ENCODE peak calls at places on chromosome 10, in eight cellular contexts. B is AG10803; L is activated T-helper 1 cell treated with Interleukin-2 at 50 U/mL for 16 hours; Q is fibroblast of lung; O is T1000; E is activated naive CD4-positive, alpha-beta T cell; K is aorta; R is ovary. G is an unnamed sample.

GRCh38 chr10:103353281-103353680 is 2.3 kb upstream of the PCGF6 start:
- DNase-seq in B (no peak), L (no peak), Q (no peak), O (no peak), E (no peak), K (no peak), R (no peak), G (no peak)

GRCh38 chr10:113524120-113524519 is 28.7 kb upstream of the HABP2 start:
- DNase-seq in B (no peak), L (no peak), Q (no peak), O (no peak), E (no peak), K (no peak), R (no peak), G (no peak)

GRCh38 chr10:53606951-53607350 is 834.4 kb upstream of the MBL2 start:
- DNase-seq in B (no peak), L (no peak), Q (no peak), O (no peak), E (no peak), K (no peak), R (no peak), G (no peak)

GRCh38 chr10:121490906-121491519 is 107.2 kb downstream of the FGFR2 start:
- DNase-seq in B (peak; percentile 13), L (no peak), Q (peak; percentile 57), O (no peak), E (no peak), K (peak; percentile 71), R (peak; percentile 26), G (no peak)

GRCh38 chr10:24331457-24331856 is 122.5 kb downstream of the KIAA1217 start:
- DNase-seq in B (peak; percentile 36), L (no peak), Q (peak; percentile 78), O (no peak), E (no peak), K (no peak), R (peak; percentile 66), G (no peak)

GRCh38 chr10:113202011-113202410 is 252.0 kb downstream of the TCF7L2 start:
- DNase-seq in B (no peak), L (no peak), Q (no peak), O (no peak), E (no peak), K (no peak), R (no peak), G (no peak)

GRCh38 chr10:132303361-132304115 is 4.2 kb downstream of the STK32C start:
- DNase-seq in B (no peak), L (no peak), Q (no peak), O (no peak), E (no peak), K (peak; percentile 29), R (no peak), G (no peak)

GRCh38 chr10:31836569-31837406 is 91.8 kb downstream of the ARHGAP12 start:
- DNase-seq in B (peak; percentile 40), L (no peak), Q (peak; percentile 34), O (no peak), E (no peak), K (no peak), R (no peak), G (no peak)

GRCh38 chr10:13340626-13341370 is 7.3 kb downstream of the SEPHS1 start:
- DNase-seq in B (no peak), L (no peak), Q (no peak), O (no peak), E (no peak), K (no peak), R (no peak), G (no peak)